ENCODE peak calls at places on chromosome 2, in five cellular contexts. U, C, A, E and H are unnamed samples. For H3K4me1, the result is how much of the 10 kb centered on the place peaks cover.

GRCh38 chr2:205139822-205140612 is 542.3 kb upstream of the NRP2 start:
- DNase-seq in U (peak), C (no peak), A (peak), E (no peak), H (no peak)

GRCh38 chr2:223086360-223086981 is 34.5 kb downstream of the KCNE4 start:
- DNase-seq in U (no peak), C (no peak), A (no peak), E (no peak), H (no peak)

GRCh38 chr2:11505652-11506610 is 27.9 kb upstream of the GREB1 start:
- DNase-seq in U (no peak), C (no peak), A (no peak), E (no peak), H (no peak)

GRCh38 chr2:166803314-166803986 is 84.8 kb upstream of the XIRP2 start:
- DNase-seq in U (no peak), C (no peak), A (no peak), E (no peak), H (no peak)

GRCh38 chr2:241358470-241358869 is 2.4 kb downstream of the FARP2 start:
- DNase-seq in U (no peak), C (no peak), A (no peak), E (peak), H (no peak)

GRCh38 chr2:150228936-150229335 is 258.5 kb downstream of the RND3 start:
- DNase-seq in U (no peak), C (no peak), A (no peak), E (no peak), H (no peak)

GRCh38 chr2:222576390-222577081 is 79.4 kb downstream of the FARSB start:
- DNase-seq in U (no peak), C (no peak), A (no peak), E (no peak), H (no peak)

GRCh38 chr2:99485411-99485810 is 4.4 kb downstream of the REV1 start:
- DNase-seq in U (no peak), C (no peak), A (no peak), E (no peak), H (no peak)

GRCh38 chr2:85978883-85979780 is 90.3 kb upstream of the ST3GAL5 start:
- DNase-seq in U (peak), C (no peak), A (no peak), E (no peak), H (no peak)

GRCh38 chr2:109711230-109712125 is 82.6 kb upstream of the RGPD5 start:
- DNase-seq in U (no peak), C (no peak), A (peak), E (no peak), H (no peak)

GRCh38 chr2:149463328-149464002 is 124.1 kb downstream of the MMADHC start:
- DNase-seq in U (no peak), C (no peak), A (no peak), E (no peak), H (no peak)

DNA sequence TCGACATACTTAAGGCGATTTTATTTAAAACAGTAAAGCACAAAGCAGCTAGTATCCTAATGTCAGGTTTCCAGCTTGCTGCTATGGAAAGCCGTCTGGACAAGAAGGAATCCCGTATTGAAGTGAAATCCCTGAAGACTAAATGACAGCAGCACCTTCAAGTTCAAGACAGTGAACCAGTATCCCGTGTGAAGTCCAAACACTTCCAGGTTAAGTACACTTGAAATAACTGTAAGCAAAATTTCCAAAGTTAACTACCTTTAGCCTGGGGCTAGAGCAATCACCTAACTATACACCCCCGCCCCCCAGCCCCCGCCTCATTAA is 1.2 kb downstream of the MBOAT2 start:
- DNase-seq in U (no peak), C (no peak), A (no peak), E (no peak), H (no peak)
- H3K4me1 ChIP-seq in U (under half), C (under half), A (under half), E (under half), H (under half)

GRCh38 chr2:113085542-113085941 is 17.8 kb downstream of the IL1F10 start:
- DNase-seq in U (no peak), C (no peak), A (no peak), E (no peak), H (no peak)
- H3K27ac ChIP-seq in U (no peak), C (no peak), A (no peak), E (no peak), H (no peak)

GRCh38 chr2:210476194-210477128 is at the start of gene LANCL1:
- DNase-seq in U (peak), C (peak), A (peak), E (peak), H (peak)
- TF ChIP-seq POLR2A in U (no peak), C (no peak), A (peak), E (peak), H (peak)

GRCh38 chr2:237485844-237486243 is 1.2 kb upstream of the MLPH start:
- DNase-seq in U (no peak), C (no peak), A (no peak), E (no peak), H (no peak)
- H3K4me1 ChIP-seq in U (under half), C (under half), A (under half), E (under half), H (under half)

GRCh38 chr2:55861733-55862132 is 61.8 kb downstream of the EFEMP1 start:
- DNase-seq in U (no peak), C (no peak), A (no peak), E (no peak), H (no peak)
- H3K27ac ChIP-seq in U (no peak), C (no peak), A (no peak), E (peak), H (no peak)

GRCh38 chr2:238203104-238203972 is at the start of gene ILKAP:
- DNase-seq in U (peak), C (peak), A (peak), E (peak), H (peak)
- TF ChIP-seq POLR2A in U (peak), C (peak), A (peak), E (peak), H (peak)

DNA sequence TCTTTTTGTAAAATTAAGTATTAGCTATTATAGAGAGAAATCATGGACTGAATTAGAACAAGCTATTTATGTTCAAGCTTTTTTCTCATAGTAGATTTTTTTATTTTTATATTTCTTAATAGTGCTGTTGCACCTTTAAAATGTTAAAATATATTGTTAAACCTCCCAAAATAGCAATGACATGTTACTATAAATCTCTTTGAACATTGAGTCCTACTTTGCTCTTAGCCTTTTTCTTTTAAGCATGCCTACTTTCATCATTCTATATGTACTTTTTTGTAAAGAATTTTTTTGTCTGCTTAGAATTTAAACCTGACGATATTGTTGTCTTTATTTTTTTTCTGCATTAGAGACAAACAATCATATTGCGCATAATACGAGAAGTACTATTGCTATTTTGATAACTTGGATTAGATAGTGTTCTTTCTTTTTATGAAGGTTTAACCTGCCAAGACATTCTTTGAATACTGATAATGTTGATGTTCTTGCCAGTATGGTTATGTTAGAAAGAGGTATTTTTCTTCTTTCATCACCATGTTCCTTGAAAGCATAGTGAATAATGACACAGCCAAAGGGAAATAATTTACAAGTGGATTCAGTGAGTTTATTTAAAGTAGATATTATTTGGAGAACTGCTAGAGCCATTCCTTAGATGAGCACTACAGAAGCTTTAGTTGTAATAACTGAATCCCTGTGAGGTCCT is 40.6 kb downstream of the PMS1 start:
- DNase-seq in U (no peak), C (no peak), A (no peak), E (no peak), H (no peak)
- H3K4me1 ChIP-seq in U (under half), C (under half), A (under half), E (under half), H (under half)